ENCODE peak calls at places on chromosomes 7 and 10, in eight cellular contexts. P, T, W, N, H, X, C and U are unnamed samples.

GRCh38 chr7:135811513-135811912 is 62.9 kb upstream of the FAM180A start:
- DNase-seq in P (peak), T (no peak), W (no peak), N (no peak), H (no peak), X (no peak), C (no peak), U (no peak)

GRCh38 chr10:71255817-71256660 is 43.7 kb downstream of the UNC5B start:
- DNase-seq in P (no peak), T (no peak), W (no peak), N (no peak), H (no peak), X (no peak), C (no peak), U (no peak)

GRCh38 chr7:170551-171363 is 21.6 kb upstream of the FAM20C start:
- DNase-seq in P (no peak), T (no peak), W (no peak), N (no peak), H (no peak), X (no peak), C (no peak), U (no peak)

GRCh38 chr7:130009848-130010688 is 41.1 kb downstream of the ZC3HC1 start:
- DNase-seq in P (peak), T (no peak), W (peak), N (no peak), H (no peak), X (no peak), C (no peak), U (peak)

GRCh38 chr10:101612872-101613271 is 24.8 kb downstream of the DPCD start:
- DNase-seq in P (no peak), T (no peak), W (no peak), N (no peak), H (peak), X (no peak), C (no peak), U (no peak)

GRCh38 chr7:54811016-54811924 is 52.3 kb upstream of the SEC61G start:
- DNase-seq in P (no peak), T (no peak), W (no peak), N (no peak), H (no peak), X (no peak), C (no peak), U (no peak)

GRCh38 chr10:88730864-88731263 is 24.8 kb downstream of the LIPK start:
- DNase-seq in P (no peak), T (no peak), W (no peak), N (no peak), H (no peak), X (no peak), C (no peak), U (no peak)

GRCh38 chr7:50782376-50783208 is at the start of gene GRB10:
- DNase-seq in P (no peak), T (no peak), W (no peak), N (no peak), H (peak), X (peak), C (no peak), U (no peak)

GRCh38 chr10:112896273-112896672 is 53.8 kb upstream of the TCF7L2 start:
- DNase-seq in P (no peak), T (no peak), W (no peak), N (no peak), H (no peak), X (no peak), C (no peak), U (no peak)

GRCh38 chr7:12929416-12930140 is 242.1 kb downstream of the ARL4A start:
- DNase-seq in P (no peak), T (no peak), W (no peak), N (no peak), H (no peak), X (no peak), C (no peak), U (no peak)

GRCh38 chr7:63072806-63073205 is 925.8 kb upstream of the ZNF722 start:
- DNase-seq in P (no peak), T (no peak), W (no peak), N (no peak), H (no peak), X (no peak), C (no peak), U (no peak)

GRCh38 chr7:86407291-86407690 is 236.4 kb upstream of the GRM3 start:
- DNase-seq in P (no peak), T (no peak), W (no peak), N (peak), H (no peak), X (no peak), C (no peak), U (no peak)

GRCh38 chr7:84193787-84194186 is 802 bp downstream of the SEMA3A start:
- DNase-seq in P (no peak), T (no peak), W (no peak), N (no peak), H (no peak), X (no peak), C (no peak), U (no peak)

GRCh38 chr7:134460000-134460399 is 1.1 kb upstream of the AKR1B1 start:
- DNase-seq in P (no peak), T (no peak), W (no peak), N (no peak), H (no peak), X (no peak), C (no peak), U (no peak)

GRCh38 chr10:86329093-86329710 is 37.4 kb downstream of the GRID1 start:
- DNase-seq in P (no peak), T (no peak), W (no peak), N (no peak), H (no peak), X (no peak), C (no peak), U (no peak)

GRCh38 chr7:2198206-2198605 is 34.5 kb downstream of the MAD1L1 start:
- DNase-seq in P (no peak), T (no peak), W (no peak), N (no peak), H (peak), X (no peak), C (no peak), U (no peak)

GRCh38 chr10:110006358-110007170 is 1.2 kb upstream of the ADD3 start:
- DNase-seq in P (no peak), T (no peak), W (no peak), N (no peak), H (peak), X (peak), C (no peak), U (no peak)

GRCh38 chr7:1235501-1236131 is 2.9 kb downstream of the UNCX start:
- DNase-seq in P (no peak), T (no peak), W (peak), N (peak), H (no peak), X (no peak), C (no peak), U (no peak)

GRCh38 chr7:25852249-25852994 is 299.6 kb upstream of the NFE2L3 start:
- DNase-seq in P (no peak), T (no peak), W (peak), N (no peak), H (peak), X (no peak), C (no peak), U (no peak)

GRCh38 chr10:15088428-15089261 is at the start of gene ACBD7:
- DNase-seq in P (no peak), T (peak), W (peak), N (peak), H (peak), X (peak), C (peak), U (no peak)

GRCh38 chr10:34029455-34029854 is 695.0 kb upstream of the NRP1 start:
- DNase-seq in P (no peak), T (no peak), W (no peak), N (no peak), H (no peak), X (no peak), C (no peak), U (no peak)

GRCh38 chr7:66333443-66333842 is 128.3 kb downstream of the TPST1 start:
- DNase-seq in P (no peak), T (no peak), W (no peak), N (no peak), H (no peak), X (no peak), C (no peak), U (no peak)

GRCh38 chr7:141954334-141954733 is 7.6 kb upstream of the CLEC5A start:
- DNase-seq in P (no peak), T (no peak), W (no peak), N (no peak), H (no peak), X (no peak), C (no peak), U (no peak)

GRCh38 chr7:97215556-97215955 is 98.1 kb downstream of the SDHAF3 start:
- DNase-seq in P (no peak), T (no peak), W (no peak), N (no peak), H (no peak), X (no peak), C (no peak), U (peak)

GRCh38 chr10:97633921-97634320 is 621 bp upstream of the MORN4 start:
- DNase-seq in P (no peak), T (peak), W (peak), N (no peak), H (no peak), X (no peak), C (no peak), U (no peak)

GRCh38 chr7:30237271-30237695 is 47.1 kb upstream of the ZNRF2 start:
- DNase-seq in P (no peak), T (no peak), W (no peak), N (no peak), H (no peak), X (no peak), C (no peak), U (no peak)

GRCh38 chr10:79335094-79335469 is 12.2 kb upstream of the PPIF start:
- DNase-seq in P (no peak), T (no peak), W (no peak), N (no peak), H (no peak), X (peak), C (no peak), U (no peak)

GRCh38 chr10:74208081-74208480 is 57.1 kb downstream of the ADK start:
- DNase-seq in P (no peak), T (no peak), W (no peak), N (no peak), H (no peak), X (no peak), C (no peak), U (no peak)

GRCh38 chr7:77570330-77571011 is 33.4 kb downstream of the PTPN12 start:
- DNase-seq in P (no peak), T (no peak), W (no peak), N (no peak), H (no peak), X (no peak), C (no peak), U (peak)

GRCh38 chr10:63129888-63130287 is 3.2 kb upstream of the NRBF2 start:
- DNase-seq in P (no peak), T (no peak), W (no peak), N (no peak), H (no peak), X (no peak), C (no peak), U (no peak)

GRCh38 chr10:16381083-16381482 is 55.7 kb upstream of the PTER start:
- DNase-seq in P (peak), T (no peak), W (no peak), N (no peak), H (no peak), X (no peak), C (no peak), U (no peak)

GRCh38 chr10:93541402-93542357 is 24.8 kb upstream of the FFAR4 start:
- DNase-seq in P (no peak), T (peak), W (peak), N (peak), H (peak), X (no peak), C (no peak), U (no peak)

GRCh38 chr10:91642831-91643692 is 10.2 kb upstream of the PPP1R3C start:
- DNase-seq in P (no peak), T (no peak), W (no peak), N (no peak), H (no peak), X (no peak), C (no peak), U (no peak)

GRCh38 chr7:27939893-27940292 is 199.9 kb downstream of the TAX1BP1 start:
- DNase-seq in P (no peak), T (no peak), W (no peak), N (no peak), H (no peak), X (no peak), C (no peak), U (no peak)

GRCh38 chr10:118850418-118851061 is 95.8 kb upstream of the CACUL1 start:
- DNase-seq in P (peak), T (peak), W (peak), N (peak), H (peak), X (no peak), C (peak), U (peak)